ENCODE peak calls at places on chromosome 7, in five cellular contexts. K, R, N, A and I are unnamed samples.

GRCh38 chr7:22152690-22153089 is 204.3 kb downstream of the RAPGEF5 start:
- DNase-seq in K (no peak), A (no peak), N (no peak), R (no peak), I (no peak)

GRCh38 chr7:32564542-32564941 is 69.3 kb downstream of the AVL9 start:
- DNase-seq in R (no peak), K (peak), N (no peak), A (no peak), I (peak)

GRCh38 chr7:114082934-114083647 is 164.3 kb upstream of the PPP1R3A start:
- DNase-seq in K (no peak), A (no peak), N (no peak), R (no peak), I (no peak)

GRCh38 chr7:22827563-22827962 is 4.9 kb upstream of the TOMM7 start:
- DNase-seq in R (no peak), K (no peak), A (no peak), N (no peak), I (no peak)

GRCh38 chr7:91264924-91265681 is 870 bp downstream of the FZD1 start:
- DNase-seq in R (no peak), A (peak), N (no peak), K (peak), I (peak)

GRCh38 chr7:495326-495725 is 24.3 kb downstream of the PDGFA start:
- DNase-seq in R (no peak), K (no peak), N (no peak), A (no peak), I (no peak)

GRCh38 chr7:36871863-36872262 is 147.6 kb upstream of the AOAH start:
- DNase-seq in R (no peak), A (peak), N (no peak), K (no peak), I (peak)

GRCh38 chr7:43553999-43554398 is 28.9 kb upstream of the STK17A start:
- DNase-seq in N (peak), A (no peak), R (no peak), K (no peak), I (no peak)

GRCh38 chr7:103009466-103010219 is 65.0 kb downstream of the FBXL13 start:
- DNase-seq in N (no peak), R (no peak), A (no peak), K (no peak), I (no peak)

GRCh38 chr7:79553811-79554555 is 100.5 kb upstream of the MAGI2 start:
- DNase-seq in A (no peak), K (peak), N (no peak), R (no peak), I (peak)

GRCh38 chr7:4834601-4835397 is 27.0 kb downstream of the PAPOLB start:
- DNase-seq in R (no peak), A (no peak), K (no peak), N (no peak), I (no peak)

GRCh38 chr7:2633538-2634264 is 1.9 kb downstream of the TTYH3 start:
- DNase-seq in N (peak), A (peak), K (peak), R (no peak), I (peak)

GRCh38 chr7:79610905-79611304 is 157.4 kb upstream of the MAGI2 start:
- DNase-seq in R (no peak), N (no peak), K (no peak), A (no peak), I (no peak)

GRCh38 chr7:107002804-107003137 is 41.7 kb upstream of the PRKAR2B start:
- DNase-seq in R (no peak), N (no peak), A (no peak), K (no peak), I (no peak)

GRCh38 chr7:33678675-33679335 is 226.5 kb upstream of the BMPER start:
- DNase-seq in A (no peak), N (no peak), K (no peak), R (no peak), I (no peak)

GRCh38 chr7:125670926-125671572 is 741.4 kb upstream of the POT1 start:
- DNase-seq in N (peak), A (peak), R (no peak), K (peak), I (no peak)

GRCh38 chr7:111074071-111074771 is 16.7 kb upstream of the LRRN3 start:
- DNase-seq in R (no peak), N (no peak), K (no peak), A (peak), I (no peak)

GRCh38 chr7:259751-260405 is 30.1 kb upstream of the FOXL3 start:
- DNase-seq in N (no peak), A (no peak), R (no peak), K (no peak), I (no peak)

GRCh38 chr7:39691821-39692220 is 68.4 kb downstream of the RALA start:
- DNase-seq in K (no peak), R (no peak), N (no peak), A (no peak), I (peak)

GRCh38 chr7:142880886-142881505 is 4.5 kb downstream of the TRPV6 start:
- DNase-seq in K (peak), A (peak), R (peak), N (peak), I (peak)

GRCh38 chr7:157552295-157552993 is 215.6 kb downstream of the DNAJB6 start:
- DNase-seq in R (no peak), K (no peak), N (no peak), A (no peak), I (no peak)

GRCh38 chr7:139687980-139688632 is 89.7 kb downstream of the HIPK2 start:
- DNase-seq in A (peak), N (no peak), R (no peak), K (no peak), I (peak)

GRCh38 chr7:74294191-74294998 is 5.2 kb downstream of the CLIP2 start:
- DNase-seq in K (no peak), N (peak), A (no peak), R (no peak), I (no peak)

GRCh38 chr7:31448649-31449048 is 65.2 kb upstream of the ITPRID1 start:
- DNase-seq in R (no peak), K (no peak), A (no peak), N (no peak), I (no peak)

GRCh38 chr7:31439165-31439564 is 74.7 kb upstream of the ITPRID1 start:
- DNase-seq in K (no peak), N (no peak), A (no peak), R (no peak), I (no peak)

GRCh38 chr7:31444196-31444595 is 69.7 kb upstream of the ITPRID1 start:
- DNase-seq in A (no peak), R (no peak), K (no peak), N (no peak), I (no peak)

GRCh38 chr7:31440511-31440910 is 73.4 kb upstream of the ITPRID1 start:
- DNase-seq in R (no peak), N (no peak), K (no peak), A (no peak), I (no peak)

GRCh38 chr7:31443457-31443856 is 70.4 kb upstream of the ITPRID1 start:
- DNase-seq in R (no peak), K (peak), A (peak), N (peak), I (peak)
- TF ChIP-seq MAFK in R (no peak), K (no peak), A (no peak), N (no peak), I (no peak)

DNA sequence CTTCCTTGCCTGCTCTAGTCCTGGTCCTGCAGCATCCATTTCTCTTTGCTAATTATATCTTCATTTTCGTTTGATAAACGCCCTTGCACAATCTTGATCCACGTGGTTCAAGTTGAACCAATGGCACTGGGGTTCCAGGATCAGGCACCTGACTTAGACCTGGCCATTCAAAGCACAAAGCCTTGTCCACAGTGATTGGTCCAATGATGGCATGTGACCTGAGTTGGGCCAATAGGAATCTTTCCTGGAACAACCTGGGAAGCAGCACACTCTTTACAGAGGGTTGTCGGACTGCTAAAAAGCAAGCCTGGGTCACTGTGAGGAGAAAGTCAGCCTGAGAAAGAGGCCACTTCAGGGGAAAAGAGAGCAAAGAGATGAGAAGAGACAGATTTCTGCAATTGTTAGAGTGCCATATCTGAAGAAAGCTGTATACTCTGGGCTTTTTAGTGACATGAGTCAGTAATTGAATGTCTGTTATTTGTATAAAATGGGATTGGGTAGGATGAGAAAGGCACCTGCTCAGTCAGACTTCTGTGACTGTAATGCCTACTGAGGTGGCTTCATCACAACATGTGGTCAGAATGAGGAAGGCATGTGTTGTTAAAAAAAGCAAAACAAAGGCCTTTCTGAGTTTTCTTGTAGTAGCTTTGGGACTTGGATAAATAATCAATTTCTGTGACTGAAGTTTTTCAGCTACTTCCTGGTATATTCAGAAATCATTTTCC is 4.4 kb upstream of the STEAP4 start:
- DNase-seq in R (no peak), N (no peak), A (no peak), K (no peak), I (no peak)
- TF ChIP-seq MAFK in R (no peak), N (no peak), A (no peak), K (no peak), I (no peak)

GRCh38 chr7:13021971-13022370 is 334.5 kb downstream of the ARL4A start:
- DNase-seq in R (no peak), N (no peak), A (no peak), K (no peak), I (no peak)

GRCh38 chr7:13024323-13024722 is 336.9 kb downstream of the ARL4A start:
- DNase-seq in N (no peak), A (no peak), K (no peak), R (no peak), I (no peak)

GRCh38 chr7:13017325-13017853 is 330.0 kb downstream of the ARL4A start:
- DNase-seq in N (peak), K (peak), R (no peak), A (peak), I (peak)

GRCh38 chr7:13017881-13018280 is 330.4 kb downstream of the ARL4A start:
- DNase-seq in N (no peak), R (no peak), K (peak), A (no peak), I (no peak)

DNA sequence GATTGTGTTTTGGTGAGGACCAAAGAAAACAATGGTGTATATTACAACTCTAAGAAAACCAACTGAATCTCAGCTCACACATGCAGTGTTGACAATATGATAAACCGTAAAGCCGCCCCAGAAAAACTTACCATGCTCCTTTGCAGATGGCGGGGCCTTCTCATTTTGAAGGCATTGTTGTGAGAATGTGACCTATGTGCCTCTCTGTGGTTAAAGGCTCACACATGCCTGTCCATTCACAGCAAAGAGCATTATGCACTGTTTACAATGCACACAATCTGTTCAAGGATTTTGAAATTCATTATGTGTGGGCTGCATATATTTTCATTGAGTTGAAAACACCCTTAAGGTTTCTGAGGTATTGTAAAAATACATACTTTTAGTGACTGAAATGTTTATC is 334.1 kb downstream of the ARL4A start:
- DNase-seq in A (no peak), R (no peak), N (peak), K (no peak), I (peak)
- TF ChIP-seq MAFK in A (no peak), R (no peak), N (no peak), K (no peak), I (no peak)

DNA sequence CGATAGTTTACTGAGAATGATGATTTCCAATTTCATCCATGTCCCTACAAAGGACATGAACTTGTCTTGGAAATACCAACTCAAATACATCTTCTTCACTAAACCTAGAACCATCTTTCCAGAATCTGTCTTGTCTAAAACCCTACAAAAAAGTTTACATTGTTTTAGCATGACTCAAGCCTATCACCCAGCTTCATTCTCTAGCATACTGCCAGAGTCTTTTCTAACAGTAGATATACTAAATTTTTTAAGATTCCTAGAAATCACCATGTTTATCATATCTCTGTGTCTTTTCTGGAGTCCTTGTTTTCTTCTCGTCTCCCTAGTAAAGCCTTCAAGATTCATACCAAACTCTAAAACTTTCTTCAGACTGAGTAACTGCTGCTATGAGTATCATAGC is 129.7 kb downstream of the SEMA3E start:
- DNase-seq in A (no peak), K (no peak), R (no peak), N (no peak), I (peak)
- TF ChIP-seq MAFK in A (no peak), K (no peak), R (no peak), N (no peak), I (no peak)

GRCh38 chr7:30708412-30708811 is 26.2 kb upstream of the CRHR2 start:
- DNase-seq in A (no peak), K (no peak), N (no peak), R (no peak), I (no peak)

GRCh38 chr7:30708983-30709382 is 26.7 kb upstream of the CRHR2 start:
- DNase-seq in K (no peak), N (no peak), A (no peak), R (no peak), I (no peak)

GRCh38 chr7:30706865-30707264 is 24.6 kb upstream of the CRHR2 start:
- DNase-seq in K (no peak), A (no peak), R (no peak), N (no peak), I (no peak)

GRCh38 chr7:30706316-30706715 is 24.1 kb upstream of the CRHR2 start:
- DNase-seq in K (no peak), N (no peak), A (no peak), R (no peak), I (no peak)

GRCh38 chr7:30707391-30708351 is 25.4 kb upstream of the CRHR2 start:
- DNase-seq in R (no peak), K (no peak), N (no peak), A (no peak), I (no peak)
- TF ChIP-seq MAFK in R (no peak), K (no peak), N (no peak), A (no peak), I (no peak)